ENCODE peak calls at places on chromosomes 5 and 9, in seven cellular contexts. N, D, O, A, Q, G and B are unnamed samples.

GRCh38 chr5:131792900-131793299 is 3.9 kb downstream of the FNIP1 start:
- DNase-seq in N (no peak), G (no peak), Q (no peak), D (no peak), O (no peak), A (no peak), B (no peak)

GRCh38 chr5:73764586-73764985 is 138.6 kb downstream of the ARHGEF28 start:
- DNase-seq in A (peak; percentile 46), G (peak; percentile 36), D (no peak), O (peak; percentile 68), N (peak; percentile 82), Q (peak; percentile 71), B (peak; percentile 43)

GRCh38 chr5:39020465-39020864 is 53.7 kb downstream of the RICTOR start:
- DNase-seq in Q (no peak), G (peak; percentile 59), A (no peak), D (no peak), N (no peak), O (no peak), B (no peak)

GRCh38 chr9:79023134-79023577 is 548.6 kb upstream of the TLE4 start:
- DNase-seq in D (no peak), Q (peak; percentile 50), A (peak; percentile 94), N (peak; percentile 96), G (peak; percentile 86), O (peak; percentile 77), B (peak; percentile 95)

GRCh38 chr5:125508225-125508624 is 761.8 kb upstream of the ZNF608 start:
- DNase-seq in G (no peak), A (no peak), Q (no peak), D (no peak), N (no peak), O (no peak), B (no peak)

GRCh38 chr5:81629986-81630385 is 120.9 kb downstream of the SSBP2 start:
- DNase-seq in D (no peak), A (no peak), N (peak; percentile 4), G (no peak), O (no peak), Q (no peak), B (no peak)

GRCh38 chr5:53430618-53431252 is 49.7 kb upstream of the FST start:
- DNase-seq in Q (no peak), A (peak; percentile 71), N (peak; percentile 87), D (no peak), O (no peak), G (peak; percentile 88), B (no peak)

GRCh38 chr5:142474426-142474825 is 149.6 kb upstream of the SPRY4 start:
- DNase-seq in D (no peak), N (no peak), G (peak; percentile 40), Q (no peak), A (peak; percentile 71), O (no peak), B (no peak)

GRCh38 chr9:3856592-3856991 is 330.8 kb upstream of the RFX3 start:
- DNase-seq in G (no peak), Q (no peak), D (no peak), O (no peak), N (peak; percentile 26), A (peak; percentile 67), B (no peak)

GRCh38 chr5:59786271-59786805 is 107.2 kb downstream of the PDE4D start:
- DNase-seq in O (no peak), A (peak; percentile 87), Q (no peak), G (peak; percentile 58), D (no peak), N (peak; percentile 27), B (no peak)

GRCh38 chr5:14204785-14205321 is 61.7 kb downstream of the TRIO start:
- DNase-seq in D (peak; percentile 82), O (no peak), Q (peak; percentile 49), N (peak; percentile 82), G (peak; percentile 86), A (peak; percentile 89), B (peak; percentile 80)

GRCh38 chr9:112793213-112793810 is 42.8 kb downstream of the SNX30 start:
- DNase-seq in G (peak; percentile 56), O (no peak), Q (peak; percentile 48), D (peak; percentile 92), A (peak; percentile 47), N (peak; percentile 56), B (no peak)

GRCh38 chr9:137452761-137453642 is 6.1 kb downstream of the NSMF start:
- DNase-seq in A (no peak), G (no peak), O (no peak), Q (no peak), D (peak; percentile 90), N (no peak), B (no peak)

GRCh38 chr9:127853312-127854168 is 918 bp downstream of the ENG start:
- DNase-seq in D (no peak), N (no peak), A (no peak), O (no peak), Q (no peak), G (peak; percentile 39), B (no peak)

GRCh38 chr5:534743-535671 is 10.8 kb upstream of the SLC9A3 start:
- DNase-seq in Q (no peak), A (no peak), O (no peak), G (no peak), N (no peak), D (peak; percentile 71), B (no peak)

GRCh38 chr5:78974011-78974410 is 11.1 kb downstream of the ARSB start:
- DNase-seq in O (no peak), G (no peak), A (no peak), D (no peak), Q (no peak), N (no peak), B (no peak)

GRCh38 chr5:170338933-170339779 is 41.6 kb upstream of the LCP2 start:
- DNase-seq in O (no peak), G (no peak), Q (no peak), N (no peak), D (peak; percentile 85), A (no peak), B (no peak)

GRCh38 chr9:22170990-22171663 is 162.0 kb upstream of the CDKN2B start:
- DNase-seq in D (no peak), N (no peak), G (no peak), Q (no peak), A (no peak), O (no peak), B (no peak)

GRCh38 chr5:95808686-95809413 is 13.7 kb downstream of the GLRX start:
- DNase-seq in Q (no peak), D (peak; percentile 94), O (no peak), N (peak; percentile 52), G (peak; percentile 68), A (peak; percentile 29), B (no peak)

GRCh38 chr5:74382864-74383618 is 257.5 kb downstream of the ENC1 start:
- DNase-seq in D (no peak), N (peak; percentile 54), O (no peak), A (peak; percentile 71), Q (no peak), G (peak; percentile 15), B (no peak)

GRCh38 chr5:126920291-126920690 is 110.1 kb downstream of the MARCHF3 start:
- DNase-seq in D (no peak), Q (no peak), N (peak; percentile 26), O (no peak), G (peak; percentile 54), A (peak; percentile 40), B (no peak)

GRCh38 chr5:151612689-151613427 is 21.7 kb upstream of the FAT2 start:
- DNase-seq in N (peak; percentile 11), Q (peak; percentile 52), D (no peak), A (no peak), O (no peak), G (no peak), B (peak; percentile 86)

GRCh38 chr9:27430754-27431540 is 93.1 kb upstream of the IFNK start:
- DNase-seq in O (no peak), D (no peak), A (no peak), Q (no peak), G (no peak), N (no peak), B (no peak)

GRCh38 chr5:35963381-35963843 is 25.0 kb upstream of the CAPSL start:
- DNase-seq in D (no peak), A (no peak), N (peak; percentile 20), O (no peak), G (peak; percentile 5), Q (no peak), B (no peak)
- TF ChIP-seq CTCF in D (no peak), A (peak; percentile 34), N (peak; percentile 60), O (peak; percentile 56), G (peak; percentile 43), Q (peak; percentile 21), B (peak; percentile 67)

GRCh38 chr9:131096490-131097258 is at the start of gene AIF1L:
- DNase-seq in D (no peak), A (no peak), N (no peak), G (no peak), Q (peak; percentile 41), O (no peak), B (no peak)

GRCh38 chr9:131098391-131099087 is 2.2 kb downstream of the AIF1L start:
- DNase-seq in D (no peak), N (no peak), Q (no peak), A (no peak), O (no peak), G (no peak), B (no peak)

GRCh38 chr9:131095666-131096489 is 453 bp upstream of the AIF1L start:
- DNase-seq in O (no peak), A (no peak), G (no peak), Q (peak; percentile 81), N (no peak), D (no peak), B (no peak)

GRCh38 chr9:131097948-131098278 is 1.6 kb downstream of the AIF1L start:
- DNase-seq in Q (no peak), D (no peak), N (no peak), A (no peak), G (no peak), O (no peak), B (no peak)

GRCh38 chr9:131097259-131097947 is 1.1 kb downstream of the AIF1L start:
- DNase-seq in A (no peak), D (no peak), Q (no peak), O (no peak), G (no peak), N (no peak), B (no peak)
- H3K4me3 ChIP-seq in A (no peak overlapping the region), D (peak overlapping the region; percentile 64), Q (no peak overlapping the region), O (no peak overlapping the region), G (peak overlapping the region; percentile 51), N (no peak overlapping the region), B (peak overlapping the region; percentile 52)

DNA sequence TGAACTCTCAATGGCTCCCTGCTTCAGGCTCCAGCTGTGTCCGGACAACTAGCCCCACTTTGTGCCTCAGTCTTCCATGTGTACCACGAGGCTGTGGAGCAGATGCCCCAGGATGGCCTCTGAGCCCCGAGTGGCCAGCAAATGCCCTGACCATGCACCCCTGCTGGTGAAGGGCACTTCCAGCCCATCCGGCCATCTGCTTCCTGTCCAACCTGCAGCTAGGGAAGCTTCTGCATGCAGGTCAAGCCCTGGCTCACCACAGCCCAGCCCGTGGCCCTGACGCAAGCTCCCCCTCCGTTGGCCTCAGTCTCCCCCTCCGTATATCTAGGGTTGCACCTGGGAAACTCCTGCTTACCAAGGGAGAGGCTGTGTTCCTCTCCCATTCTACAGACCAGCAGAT is 4.8 kb downstream of the NINJ1 start:
- DNase-seq in G (no peak), A (no peak), N (no peak), O (no peak), Q (no peak), D (peak; percentile 89), B (no peak)
- TF ChIP-seq CTCF in G (no peak), A (no peak), N (no peak), O (no peak), Q (no peak), D (no peak), B (no peak)

DNA sequence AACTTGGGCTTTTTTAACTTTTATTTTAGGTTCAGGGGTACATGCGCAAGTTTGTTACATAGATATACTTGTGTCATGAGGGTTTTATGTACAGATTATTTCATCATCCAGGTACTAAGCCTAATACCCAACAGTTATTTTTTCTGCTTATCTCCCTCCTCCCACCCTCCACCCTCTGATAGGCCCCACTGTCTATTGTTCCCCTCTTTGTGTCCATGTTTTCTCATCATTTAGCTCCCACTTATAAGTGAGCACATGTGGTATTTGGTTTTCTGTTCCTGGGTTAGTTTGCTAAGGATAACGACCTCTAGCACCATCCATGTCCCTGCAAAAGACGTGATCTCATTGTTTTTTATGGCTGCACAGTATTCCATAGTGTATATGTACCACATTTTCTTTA is 172.1 kb downstream of the SNCAIP start:
- DNase-seq in N (no peak), O (no peak), Q (no peak), A (no peak), D (no peak), G (no peak), B (no peak)
- H3K4me3 ChIP-seq in N (no peak overlapping the region), O (no peak overlapping the region), Q (no peak overlapping the region), A (no peak overlapping the region), D (no peak overlapping the region), G (no peak overlapping the region), B (no peak overlapping the region)